ENCODE peak calls at places on chromosomes 2 and 18, in four cellular contexts. O, B, X and N are unnamed samples. For H3K36me3 and H3K4me1, the result is how much of the 10 kb centered on the place peaks cover.

GRCh38 chr18:76592981-76593381 is 97.9 kb upstream of the ZNF516 start:
- DNase-seq in O (no peak), B (no peak), X (no peak), N (no peak)

GRCh38 chr2:27582129-27582694 is 630 bp upstream of the ZNF512 start:
- DNase-seq in O (peak), B (peak), X (no peak), N (no peak)

GRCh38 chr2:169184074-169184473 is 114.7 kb downstream of the DHRS9 start:
- DNase-seq in O (no peak), B (no peak), X (no peak), N (no peak)

GRCh38 chr2:69482471-69482870 is 45.2 kb upstream of the NFU1 start:
- DNase-seq in O (no peak), B (no peak), X (no peak), N (no peak)

GRCh38 chr2:240597419-240598181 is 11.1 kb downstream of the CAPN10 start:
- DNase-seq in O (no peak), B (peak), X (peak), N (no peak)

GRCh38 chr2:181393472-181393871 is 63.7 kb upstream of the ITGA4 start:
- DNase-seq in O (no peak), B (no peak), X (no peak), N (peak)

GRCh38 chr2:203532957-203533695 is 2.0 kb downstream of the RAPH1 start:
- DNase-seq in O (no peak), B (no peak), X (no peak), N (no peak)

GRCh38 chr2:162521871-162522655 is 178.1 kb downstream of the GCA start:
- DNase-seq in O (no peak), B (no peak), X (no peak), N (no peak)

GRCh38 chr2:128386066-128386465 is 67.4 kb upstream of the HS6ST1 start:
- DNase-seq in O (no peak), B (peak), X (peak), N (no peak)

GRCh38 chr18:69951182-69951581 is 3.5 kb upstream of the CD226 start:
- DNase-seq in O (no peak), B (no peak), X (no peak), N (no peak)

GRCh38 chr2:72130671-72131360 is 16.8 kb downstream of the CYP26B1 start:
- DNase-seq in O (no peak), B (no peak), X (peak), N (no peak)

GRCh38 chr2:56757884-56758545 is 574.2 kb downstream of the CCDC85A start:
- DNase-seq in O (no peak), B (no peak), X (no peak), N (no peak)

GRCh38 chr18:24989760-24990547 is 362.0 kb downstream of the ZNF521 start:
- DNase-seq in O (no peak), B (no peak), X (no peak), N (no peak)

GRCh38 chr2:69642709-69643601 is 584 bp downstream of the AAK1 start:
- DNase-seq in O (peak), B (peak), X (peak), N (peak)

GRCh38 chr18:3262234-3263171 is 570 bp downstream of the MYL12B start:
- DNase-seq in O (peak), B (no peak), X (no peak), N (peak)

GRCh38 chr18:32126538-32126937 is 34.9 kb downstream of the RNF138 start:
- DNase-seq in O (no peak), B (no peak), X (no peak), N (no peak)

GRCh38 chr18:32122039-32122438 is 30.4 kb downstream of the RNF138 start:
- DNase-seq in O (no peak), B (no peak), X (no peak), N (no peak)
- H3K36me3 ChIP-seq in O (under half), B (under half), X (half or more), N (under half)

DNA sequence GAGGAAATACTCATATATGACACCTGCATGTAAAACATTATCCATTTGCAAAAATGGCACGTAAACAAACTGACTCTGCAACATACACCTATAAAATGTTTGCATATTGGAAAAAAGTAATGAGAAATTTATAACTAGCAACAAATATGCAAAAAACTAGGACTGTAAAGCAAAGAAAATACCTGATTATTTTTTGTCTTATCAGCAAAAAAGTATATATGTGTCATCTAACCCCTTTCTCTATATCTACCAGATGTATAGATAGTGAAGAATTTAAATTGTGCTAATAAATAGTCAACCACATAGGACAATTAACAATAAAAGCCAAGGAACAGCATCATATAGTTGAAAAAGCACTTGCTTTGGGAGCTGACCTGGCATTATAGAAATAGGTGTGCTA is 543.8 kb downstream of the LRP1B start:
- DNase-seq in O (no peak), B (no peak), X (no peak), N (no peak)
- H3K4me1 ChIP-seq in O (under half), B (under half), X (under half), N (under half)

DNA sequence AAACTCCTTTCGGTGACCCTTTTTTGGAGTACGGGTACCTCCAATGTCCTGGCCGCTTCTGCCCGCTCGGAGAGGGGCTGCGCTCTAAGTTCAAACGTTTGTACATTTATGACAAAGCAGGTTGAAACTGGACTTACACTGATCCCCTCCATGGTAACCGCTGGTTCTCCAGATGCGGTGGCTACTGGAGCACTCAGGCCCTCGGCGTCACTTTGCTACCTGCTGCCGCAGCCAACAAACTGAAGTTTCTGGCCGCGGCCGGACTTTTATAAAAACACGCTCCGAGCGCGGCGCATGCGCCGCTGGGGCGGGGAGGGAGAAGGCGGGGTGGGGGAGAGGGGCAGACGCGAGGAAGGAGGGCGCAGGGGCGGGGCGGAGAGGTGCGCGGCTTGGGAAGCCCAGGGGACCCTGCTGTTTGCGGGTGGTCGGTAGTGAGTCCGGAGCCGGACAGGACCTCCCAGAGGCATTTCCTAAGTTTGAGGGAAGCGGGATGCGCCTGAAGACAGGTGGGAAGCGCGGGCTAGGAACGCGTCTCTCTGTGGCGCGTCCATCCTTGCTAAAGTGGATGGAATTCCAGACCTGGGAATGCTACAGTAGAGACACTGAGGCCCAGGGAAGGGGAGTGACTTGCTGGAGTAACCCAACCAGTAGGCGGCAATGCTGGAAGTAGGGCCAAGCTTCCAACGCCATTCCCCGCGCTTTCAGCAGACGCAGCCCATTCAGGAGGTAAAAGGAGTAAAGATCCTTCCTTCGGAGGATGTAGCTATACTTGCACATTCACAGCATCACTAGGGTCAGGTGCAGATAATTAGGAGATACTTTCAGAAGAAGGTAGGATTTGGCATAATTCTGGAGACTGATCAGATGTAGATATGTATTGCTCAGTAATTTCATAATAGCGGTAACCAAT is at the start of gene CXCR4:
- DNase-seq in O (peak), B (peak), X (no peak), N (peak)
- H3K36me3 ChIP-seq in O (under half), B (under half), X (under half), N (under half)

GRCh38 chr2:79982445-79982844 is 322.1 kb downstream of the LRRTM1 start:
- DNase-seq in O (no peak), B (no peak), X (no peak), N (no peak)

GRCh38 chr2:79984476-79984875 is 320.1 kb downstream of the LRRTM1 start:
- DNase-seq in O (no peak), B (no peak), X (no peak), N (no peak)

GRCh38 chr2:79980116-79980515 is 324.4 kb downstream of the LRRTM1 start:
- DNase-seq in O (no peak), B (no peak), X (no peak), N (no peak)

GRCh38 chr2:79980816-79981215 is 323.7 kb downstream of the LRRTM1 start:
- DNase-seq in O (no peak), B (no peak), X (no peak), N (no peak)

DNA sequence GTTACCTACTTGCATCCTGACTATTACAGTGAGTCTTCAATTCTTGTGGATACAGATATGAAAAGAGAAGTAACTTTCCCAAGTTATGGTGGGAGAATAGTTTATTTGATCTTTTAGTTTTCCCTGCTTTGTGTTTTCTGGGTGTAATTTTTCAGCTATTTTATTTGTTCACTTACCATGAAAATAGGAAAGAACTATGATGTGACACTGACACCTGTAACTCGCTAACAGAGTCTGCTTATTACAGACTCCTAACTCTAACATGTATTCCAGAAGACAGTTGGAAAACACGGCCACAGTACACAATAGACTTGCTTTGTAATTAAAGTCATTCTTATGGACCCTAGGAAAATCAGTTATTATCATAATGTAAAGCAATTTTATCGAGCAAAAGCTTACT is 323.2 kb downstream of the LRRTM1 start:
- DNase-seq in O (no peak), B (no peak), X (no peak), N (no peak)
- H3K4me1 ChIP-seq in O (under half), B (under half), X (under half), N (under half)

DNA sequence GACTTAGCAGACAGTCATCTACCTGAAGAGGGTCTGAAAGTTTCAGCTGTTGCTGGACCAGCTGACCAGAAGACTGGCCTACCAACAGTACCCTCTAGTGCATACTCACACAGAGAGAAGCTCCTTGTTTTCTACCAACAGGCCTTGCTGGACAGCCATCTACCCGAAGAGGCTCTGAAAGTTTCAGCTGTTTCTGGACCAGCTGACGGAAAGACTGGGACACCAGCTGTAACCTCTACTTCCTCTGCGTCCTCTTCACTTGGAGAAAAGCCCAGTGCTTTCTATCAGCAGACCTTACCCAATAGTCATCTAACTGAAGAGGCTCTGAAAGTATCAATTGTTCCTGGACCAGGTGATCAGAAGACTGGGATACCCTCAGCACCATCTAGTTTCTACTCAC is 63.2 kb downstream of the ALMS1 start:
- DNase-seq in O (no peak), B (no peak), X (no peak), N (no peak)
- H3K36me3 ChIP-seq in O (under half), B (under half), X (under half), N (under half)